ENCODE peak calls at places on chromosome 10, in eight cellular contexts. J is GM23338, T is SJSA1, B is WERI-Rb-1, W is tibial nerve, Q is gastrocnemius medialis, K is IMR-90, R is cardiac muscle cell. L is an unnamed sample.

GRCh38 chr10:121415017-121415416 is 183.2 kb downstream of the FGFR2 start:
- DNase-seq in J (no peak), T (no peak), B (no peak), W (no peak), Q (no peak), K (no peak), R (no peak), L (no peak)

GRCh38 chr10:12353399-12354027 is 4.2 kb downstream of the CAMK1D start:
- DNase-seq in J (peak), T (no peak), B (no peak), W (no peak), Q (no peak), K (no peak), R (no peak), L (no peak)

GRCh38 chr10:17507538-17507937 is 53.1 kb upstream of the ST8SIA6 start:
- DNase-seq in J (no peak), T (no peak), B (no peak), W (no peak), Q (no peak), K (no peak), R (no peak), L (no peak)

GRCh38 chr10:42367532-42368230 is 270.7 kb downstream of the ZNF33B start:
- DNase-seq in J (peak), T (peak), B (peak), W (peak), Q (peak), K (peak), R (peak), L (peak)

GRCh38 chr10:13868528-13869294 is 281.9 kb downstream of the PRPF18 start:
- DNase-seq in J (no peak), T (peak), B (no peak), W (no peak), Q (no peak), K (no peak), R (no peak), L (no peak)

GRCh38 chr10:29435809-29436501 is 147.1 kb downstream of the LYZL1 start:
- DNase-seq in J (no peak), T (no peak), B (no peak), W (no peak), Q (no peak), K (peak), R (peak), L (no peak)

GRCh38 chr10:72242675-72243074 is 26.6 kb upstream of the ASCC1 start:
- DNase-seq in J (peak), T (no peak), B (no peak), W (peak), Q (peak), K (no peak), R (peak), L (peak)

GRCh38 chr10:71697938-71698709 is 21.5 kb downstream of the C10orf105 start:
- DNase-seq in J (no peak), T (no peak), B (no peak), W (no peak), Q (no peak), K (no peak), R (no peak), L (no peak)

GRCh38 chr10:3666525-3667302 is 118.3 kb downstream of the KLF6 start:
- DNase-seq in J (no peak), T (no peak), B (no peak), W (no peak), Q (no peak), K (no peak), R (no peak), L (no peak)

GRCh38 chr10:22343761-22344160 is 1.5 kb upstream of the SPAG6 start:
- DNase-seq in J (no peak), T (no peak), B (no peak), W (no peak), Q (no peak), K (no peak), R (no peak), L (no peak)

GRCh38 chr10:74113546-74113945 is 37.1 kb downstream of the AP3M1 start:
- DNase-seq in J (no peak), T (no peak), B (no peak), W (no peak), Q (no peak), K (peak), R (peak), L (no peak)

GRCh38 chr10:131574363-131574706 is 262.8 kb upstream of the TCERG1L start:
- DNase-seq in J (no peak), T (no peak), B (no peak), W (no peak), Q (no peak), K (no peak), R (no peak), L (no peak)

GRCh38 chr10:6494934-6495592 is 85.0 kb downstream of the PRKCQ start:
- DNase-seq in J (no peak), T (no peak), B (no peak), W (no peak), Q (no peak), K (no peak), R (no peak), L (no peak)

GRCh38 chr10:80265740-80266512 is 23.5 kb downstream of the MAT1A start:
- DNase-seq in J (peak), T (no peak), B (no peak), W (no peak), Q (no peak), K (no peak), R (no peak), L (no peak)

GRCh38 chr10:88064608-88065383 is 201.4 kb downstream of the PTEN start:
- DNase-seq in J (no peak), T (no peak), B (no peak), W (peak), Q (peak), K (peak), R (peak), L (peak)

GRCh38 chr10:78365711-78366110 is 332.0 kb downstream of the RPS24 start:
- DNase-seq in J (no peak), T (no peak), B (no peak), W (no peak), Q (no peak), K (peak), R (peak), L (no peak)

GRCh38 chr10:102781089-102781920 is 37.6 kb downstream of the WBP1L start:
- DNase-seq in J (peak), T (no peak), B (peak), W (no peak), Q (no peak), K (no peak), R (peak), L (no peak)

GRCh38 chr10:88222878-88223277 is 359.5 kb downstream of the PTEN start:
- DNase-seq in J (no peak), T (no peak), B (no peak), W (no peak), Q (no peak), K (no peak), R (no peak), L (no peak)

GRCh38 chr10:33772370-33773331 is 438.2 kb upstream of the NRP1 start:
- DNase-seq in J (peak), T (no peak), B (no peak), W (no peak), Q (no peak), K (no peak), R (peak), L (peak)

GRCh38 chr10:58784361-58784760 is 271.7 kb downstream of the BICC1 start:
- DNase-seq in J (no peak), T (no peak), B (no peak), W (no peak), Q (no peak), K (no peak), R (peak), L (no peak)

GRCh38 chr10:71217266-71218045 is 5.1 kb downstream of the UNC5B start:
- DNase-seq in J (peak), T (no peak), B (no peak), W (no peak), Q (no peak), K (no peak), R (no peak), L (no peak)

GRCh38 chr10:32372000-32372875 is 25.3 kb upstream of the EPC1 start:
- DNase-seq in J (no peak), T (no peak), B (no peak), W (no peak), Q (no peak), K (no peak), R (no peak), L (no peak)

GRCh38 chr10:43930243-43930642 is 281.6 kb upstream of the ZNF32 start:
- DNase-seq in J (no peak), T (no peak), B (no peak), W (no peak), Q (no peak), K (no peak), R (no peak), L (no peak)

GRCh38 chr10:72274213-72274729 is 547 bp downstream of the DDIT4 start:
- DNase-seq in J (peak), T (no peak), B (peak), W (no peak), Q (no peak), K (peak), R (no peak), L (no peak)

GRCh38 chr10:78426181-78426580 is 392.5 kb downstream of the RPS24 start:
- DNase-seq in J (no peak), T (no peak), B (no peak), W (no peak), Q (no peak), K (no peak), R (no peak), L (no peak)

GRCh38 chr10:131134001-131134576 is 177.4 kb downstream of the TCERG1L start:
- DNase-seq in J (no peak), T (no peak), B (no peak), W (no peak), Q (no peak), K (no peak), R (no peak), L (no peak)

GRCh38 chr10:98349508-98349922 is 65.5 kb downstream of the PYROXD2 start:
- DNase-seq in J (no peak), T (no peak), B (no peak), W (peak), Q (no peak), K (peak), R (peak), L (peak)

GRCh38 chr10:61464461-61465215 is 11.5 kb upstream of the TMEM26 start:
- DNase-seq in J (no peak), T (no peak), B (no peak), W (no peak), Q (no peak), K (peak), R (peak), L (no peak)

GRCh38 chr10:853017-853416 is 78.5 kb downstream of the LARP4B start:
- DNase-seq in J (no peak), T (no peak), B (no peak), W (no peak), Q (no peak), K (no peak), R (no peak), L (no peak)

GRCh38 chr10:47038881-47039557 is 127.8 kb downstream of the PTPN20 start:
- DNase-seq in J (no peak), T (no peak), B (peak), W (no peak), Q (no peak), K (no peak), R (no peak), L (peak)

DNA sequence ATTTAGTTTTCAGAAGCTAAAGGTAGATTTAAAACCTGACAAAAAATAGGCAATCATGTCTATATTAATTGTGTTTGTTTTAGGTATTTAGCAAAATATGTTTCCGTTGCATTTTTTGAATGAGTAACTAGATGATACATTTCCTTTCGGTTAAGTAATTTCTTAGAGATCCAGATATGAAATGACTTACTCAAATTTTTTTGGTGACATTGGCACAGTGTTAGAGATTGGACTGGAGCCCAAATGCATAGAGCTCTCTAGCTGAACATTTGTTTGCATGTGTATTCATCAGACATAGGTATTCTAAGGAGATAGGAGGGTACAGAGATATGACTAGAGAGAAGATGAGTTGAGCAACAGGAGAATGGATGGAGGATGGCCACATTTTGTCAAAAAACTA is 1.9 kb downstream of the BUB3 start:
- DNase-seq in J (no peak), T (no peak), B (no peak), W (no peak), Q (no peak), K (peak), R (peak), L (no peak)
- H3K4me3 ChIP-seq in J (peak), T (no peak), B (no peak), W (no peak), Q (no peak), K (no peak), R (no peak), L (peak)

DNA sequence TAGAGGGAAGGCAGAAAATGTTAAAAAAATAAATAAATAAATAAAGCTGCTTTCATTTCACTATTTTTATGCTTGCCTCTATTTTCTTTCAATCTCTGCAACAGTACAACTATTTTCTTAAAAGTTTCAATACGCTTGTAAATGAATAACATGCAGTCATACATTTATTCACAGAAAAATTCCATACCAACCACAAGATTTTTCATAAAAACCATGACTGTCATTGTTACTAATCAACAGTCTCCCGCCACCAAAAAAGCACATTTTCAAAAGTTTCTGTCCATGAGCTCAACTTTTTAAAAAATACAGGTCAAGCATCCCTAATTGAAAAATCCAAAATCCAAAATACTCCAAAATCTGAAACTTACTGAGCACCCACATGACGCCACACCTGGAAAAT is 5.3 kb downstream of the PARD3 start:
- DNase-seq in J (no peak), T (no peak), B (no peak), W (no peak), Q (no peak), K (peak), R (no peak), L (no peak)
- H3K4me3 ChIP-seq in J (no peak), T (no peak), B (no peak), W (peak), Q (no peak), K (no peak), R (no peak), L (no peak)

GRCh38 chr10:99522511-99523250 is 10.1 kb upstream of the NKX2-3 start:
- DNase-seq in J (peak), T (no peak), B (no peak), W (no peak), Q (no peak), K (no peak), R (no peak), L (no peak)
- H3K4me3 ChIP-seq in J (peak), T (no peak), B (no peak), W (no peak), Q (peak), K (no peak), R (peak), L (no peak)

GRCh38 chr10:125124114-125124486 is 36.3 kb downstream of the CTBP2 start:
- DNase-seq in J (no peak), T (no peak), B (no peak), W (no peak), Q (no peak), K (no peak), R (no peak), L (no peak)
- H3K4me3 ChIP-seq in J (no peak), T (no peak), B (no peak), W (peak), Q (peak), K (no peak), R (no peak), L (peak)

GRCh38 chr10:133325761-133326463 is 10.8 kb downstream of the CALY start:
- DNase-seq in J (peak), T (no peak), B (no peak), W (no peak), Q (no peak), K (no peak), R (no peak), L (peak)
- H3K4me3 ChIP-seq in J (peak), T (no peak), B (peak), W (no peak), Q (peak), K (peak), R (peak), L (peak)

L was measured in psoas muscle.